ENCODE peak calls at places on chromosomes 6 and 20, in four cellular contexts. R is mesenteric fat pad, A is WTC11, Y is NAMALWA. Z is an unnamed sample.

GRCh38 chr20:32512047-32512385 is 73.1 kb downstream of the NOL4L start:
- DNase-seq in A (no peak), Y (no peak), R (no peak), Z (no peak)

GRCh38 chr20:19625416-19625815 is 132.6 kb upstream of the RIN2 start:
- DNase-seq in Y (no peak), A (no peak), R (no peak), Z (no peak)

GRCh38 chr6:45713981-45714685 is 301.5 kb downstream of the CLIC5 start:
- DNase-seq in A (no peak), R (no peak), Y (no peak), Z (no peak)

GRCh38 chr20:34525709-34526416 is 9.6 kb downstream of the DYNLRB1 start:
- DNase-seq in Y (no peak), A (no peak), R (peak; percentile 88), Z (peak; percentile 98)

GRCh38 chr20:49517509-49518100 is 35.1 kb upstream of the KCNB1 start:
- DNase-seq in A (no peak), R (no peak), Y (no peak), Z (no peak)

GRCh38 chr6:155498370-155498769 is 42.7 kb upstream of the NOX3 start:
- DNase-seq in A (no peak), R (no peak), Y (no peak), Z (no peak)

GRCh38 chr6:169640347-169640972 is 61.4 kb downstream of the WDR27 start:
- DNase-seq in R (no peak), A (no peak), Y (no peak), Z (no peak)

GRCh38 chr6:106739387-106739786 is 110.0 kb downstream of the QRSL1 start:
- DNase-seq in A (no peak), Y (no peak), R (no peak), Z (peak; percentile 57)

GRCh38 chr20:58065508-58066361 is 162.7 kb downstream of the ANKRD60 start:
- DNase-seq in A (no peak), Y (no peak), R (peak; percentile 22), Z (no peak)

GRCh38 chr6:124535299-124535698 is 426.9 kb upstream of the RNF217 start:
- DNase-seq in Y (no peak), R (no peak), A (no peak), Z (no peak)